ENCODE peak calls at places on chromosome 10, in four cellular contexts. One of them, this sample, is unnamed.
A peak's percentile ranks its signal among the peaks of the same experiment; 100 is the strongest.

GRCh38 chr10:116521424-116522305 is 24.1 kb upstream of the PNLIP start:
- DNase-seq in T-cell: no peak
- DNase-seq in ovary: no peak
- DNase-seq in naive thymus-derived CD8-positive, alpha-beta T cell: no peak
- DNase-seq in this sample: no peak

GRCh38 chr10:70494966-70495365 is 16.4 kb downstream of the PALD1 start:
- DNase-seq in T-cell: no peak
- DNase-seq in ovary: no peak
- DNase-seq in naive thymus-derived CD8-positive, alpha-beta T cell: no peak
- DNase-seq in this sample: peak; percentile 55

GRCh38 chr10:91796332-91797076 is 1.7 kb upstream of the TNKS2 start:
- DNase-seq in T-cell: peak; percentile 32
- DNase-seq in ovary: peak; percentile 39
- DNase-seq in naive thymus-derived CD8-positive, alpha-beta T cell: peak; percentile 33
- DNase-seq in this sample: peak; percentile 69

GRCh38 chr10:68135922-68136718 is 26.8 kb downstream of the MYPN start:
- DNase-seq in T-cell: no peak
- DNase-seq in ovary: no peak
- DNase-seq in naive thymus-derived CD8-positive, alpha-beta T cell: no peak
- DNase-seq in this sample: no peak

GRCh38 chr10:74213571-74214162 is 62.6 kb downstream of the ADK start:
- DNase-seq in T-cell: peak; percentile 45
- DNase-seq in ovary: no peak
- DNase-seq in naive thymus-derived CD8-positive, alpha-beta T cell: peak; percentile 59
- DNase-seq in this sample: no peak

GRCh38 chr10:105070249-105070648 is 429.2 kb downstream of the SORCS3 start:
- DNase-seq in T-cell: no peak
- DNase-seq in ovary: no peak
- DNase-seq in naive thymus-derived CD8-positive, alpha-beta T cell: no peak
- DNase-seq in this sample: no peak

GRCh38 chr10:132793871-132794849 is 8.2 kb upstream of the NKX6-2 start:
- DNase-seq in T-cell: no peak
- DNase-seq in ovary: no peak
- DNase-seq in naive thymus-derived CD8-positive, alpha-beta T cell: no peak
- DNase-seq in this sample: no peak

GRCh38 chr10:127013696-127014095 is 108.5 kb downstream of the DOCK1 start:
- DNase-seq in T-cell: no peak
- DNase-seq in ovary: no peak
- DNase-seq in naive thymus-derived CD8-positive, alpha-beta T cell: no peak
- DNase-seq in this sample: no peak

GRCh38 chr10:99562631-99563030 is 29.9 kb downstream of the NKX2-3 start:
- DNase-seq in T-cell: no peak
- DNase-seq in ovary: no peak
- DNase-seq in naive thymus-derived CD8-positive, alpha-beta T cell: no peak
- DNase-seq in this sample: no peak

GRCh38 chr10:517872-518475 is 171.5 kb downstream of the DIP2C start:
- DNase-seq in T-cell: no peak
- DNase-seq in ovary: no peak
- DNase-seq in naive thymus-derived CD8-positive, alpha-beta T cell: no peak
- DNase-seq in this sample: no peak

GRCh38 chr10:44010873-44011602 is 362.4 kb upstream of the ZNF32 start:
- DNase-seq in T-cell: no peak
- DNase-seq in ovary: no peak
- DNase-seq in naive thymus-derived CD8-positive, alpha-beta T cell: no peak
- DNase-seq in this sample: no peak

GRCh38 chr10:60871215-60871614 is 72.8 kb downstream of the RHOBTB1 start:
- DNase-seq in T-cell: no peak
- DNase-seq in ovary: no peak
- DNase-seq in naive thymus-derived CD8-positive, alpha-beta T cell: no peak
- DNase-seq in this sample: no peak

GRCh38 chr10:25082276-25083204 is 66.1 kb downstream of the THNSL1 start:
- DNase-seq in T-cell: no peak
- DNase-seq in ovary: no peak
- DNase-seq in naive thymus-derived CD8-positive, alpha-beta T cell: no peak
- DNase-seq in this sample: no peak

GRCh38 chr10:71597821-71598498 is 121.6 kb downstream of the C10orf105 start:
- DNase-seq in T-cell: no peak
- DNase-seq in ovary: peak; percentile 70
- DNase-seq in naive thymus-derived CD8-positive, alpha-beta T cell: no peak
- DNase-seq in this sample: peak; percentile 60

GRCh38 chr10:122323941-122324675 is 50.4 kb upstream of the PLEKHA1 start:
- DNase-seq in T-cell: no peak
- DNase-seq in ovary: no peak
- DNase-seq in naive thymus-derived CD8-positive, alpha-beta T cell: no peak
- DNase-seq in this sample: no peak

GRCh38 chr10:77179015-77179695 is 458.5 kb downstream of the KCNMA1 start:
- DNase-seq in T-cell: no peak
- DNase-seq in ovary: peak; percentile 74
- DNase-seq in naive thymus-derived CD8-positive, alpha-beta T cell: no peak
- DNase-seq in this sample: peak; percentile 85

GRCh38 chr10:132429281-132430230 is 32.6 kb downstream of the PWWP2B start:
- DNase-seq in T-cell: no peak
- DNase-seq in ovary: no peak
- DNase-seq in naive thymus-derived CD8-positive, alpha-beta T cell: no peak
- DNase-seq in this sample: no peak

GRCh38 chr10:3090914-3091313 is 23.6 kb downstream of the PFKP start:
- DNase-seq in T-cell: no peak
- DNase-seq in ovary: no peak
- DNase-seq in naive thymus-derived CD8-positive, alpha-beta T cell: no peak
- DNase-seq in this sample: no peak

GRCh38 chr10:26044123-26044749 is 110.2 kb downstream of the MYO3A start:
- DNase-seq in T-cell: no peak
- DNase-seq in ovary: no peak
- DNase-seq in naive thymus-derived CD8-positive, alpha-beta T cell: no peak
- DNase-seq in this sample: peak; percentile 77

GRCh38 chr10:4725917-4726606 is 99.9 kb upstream of the AKR1E2 start:
- DNase-seq in T-cell: no peak
- DNase-seq in ovary: no peak
- DNase-seq in naive thymus-derived CD8-positive, alpha-beta T cell: no peak
- DNase-seq in this sample: no peak

GRCh38 chr10:132670546-132670945 is 115.4 kb downstream of the NKX6-2 start:
- DNase-seq in T-cell: no peak
- DNase-seq in ovary: no peak
- DNase-seq in naive thymus-derived CD8-positive, alpha-beta T cell: no peak
- DNase-seq in this sample: peak; percentile 40

GRCh38 chr10:3062502-3063186 is 4.7 kb upstream of the PFKP start:
- DNase-seq in T-cell: no peak
- DNase-seq in ovary: no peak
- DNase-seq in naive thymus-derived CD8-positive, alpha-beta T cell: no peak
- DNase-seq in this sample: no peak

GRCh38 chr10:7146189-7146588 is 264.6 kb downstream of the SFMBT2 start:
- DNase-seq in T-cell: no peak
- DNase-seq in ovary: no peak
- DNase-seq in naive thymus-derived CD8-positive, alpha-beta T cell: no peak
- DNase-seq in this sample: no peak

GRCh38 chr10:75865413-75865812 is 434.0 kb downstream of the LRMDA start:
- DNase-seq in T-cell: no peak
- DNase-seq in ovary: no peak
- DNase-seq in naive thymus-derived CD8-positive, alpha-beta T cell: no peak
- DNase-seq in this sample: no peak

GRCh38 chr10:3312403-3312802 is 139.8 kb upstream of the PITRM1 start:
- DNase-seq in T-cell: no peak
- DNase-seq in ovary: no peak
- DNase-seq in naive thymus-derived CD8-positive, alpha-beta T cell: no peak
- DNase-seq in this sample: no peak

GRCh38 chr10:87590705-87591588 is 68.7 kb upstream of the PAPSS2 start:
- DNase-seq in T-cell: no peak
- DNase-seq in ovary: no peak
- DNase-seq in naive thymus-derived CD8-positive, alpha-beta T cell: no peak
- DNase-seq in this sample: no peak

GRCh38 chr10:35722226-35722625 is 80.1 kb upstream of the FZD8 start:
- DNase-seq in T-cell: no peak
- DNase-seq in ovary: no peak
- DNase-seq in naive thymus-derived CD8-positive, alpha-beta T cell: no peak
- DNase-seq in this sample: no peak

GRCh38 chr10:131870831-131871672 is 29.8 kb upstream of the PPP2R2D start:
- DNase-seq in T-cell: no peak
- DNase-seq in ovary: no peak
- DNase-seq in naive thymus-derived CD8-positive, alpha-beta T cell: no peak
- DNase-seq in this sample: no peak

GRCh38 chr10:24214762-24215161 is 5.8 kb downstream of the KIAA1217 start:
- DNase-seq in T-cell: no peak
- DNase-seq in ovary: no peak
- DNase-seq in naive thymus-derived CD8-positive, alpha-beta T cell: no peak
- DNase-seq in this sample: no peak

GRCh38 chr10:62992145-62992721 is 140.9 kb upstream of the NRBF2 start:
- DNase-seq in T-cell: no peak
- DNase-seq in ovary: no peak
- DNase-seq in naive thymus-derived CD8-positive, alpha-beta T cell: no peak
- DNase-seq in this sample: no peak

This sample was measured in tibial artery.